ENCODE peak calls at places on chromosomes 2 and 18, in six cellular contexts. One of them, this sample, is unnamed. For H3K36me3, the result is how much of the 10 kb centered on the place peaks cover.

GRCh38 chr2:145546091-145546490 is 1026.2 kb upstream of the ZEB2 start:
- DNase-seq in transverse colon: no peak
- DNase-seq in neural progenitor cell: no peak
- DNase-seq in Panc1: no peak
- DNase-seq in OCI-LY7: no peak
- DNase-seq in GM23248: peak
- DNase-seq in this sample: no peak

GRCh38 chr2:58614259-58614658 is 373.1 kb upstream of the FANCL start:
- DNase-seq in transverse colon: no peak
- DNase-seq in neural progenitor cell: no peak
- DNase-seq in Panc1: peak
- DNase-seq in OCI-LY7: no peak
- DNase-seq in GM23248: no peak
- DNase-seq in this sample: no peak

GRCh38 chr18:72672364-72673151 is 128.4 kb upstream of the CBLN2 start:
- DNase-seq in transverse colon: no peak
- DNase-seq in neural progenitor cell: peak
- DNase-seq in Panc1: no peak
- DNase-seq in OCI-LY7: peak
- DNase-seq in GM23248: peak
- DNase-seq in this sample: peak

GRCh38 chr2:42223822-42224268 is 54.7 kb downstream of the EML4 start:
- DNase-seq in transverse colon: no peak
- DNase-seq in neural progenitor cell: no peak
- DNase-seq in Panc1: no peak
- DNase-seq in OCI-LY7: no peak
- DNase-seq in GM23248: peak
- DNase-seq in this sample: no peak

GRCh38 chr2:228590681-228591080 is 409.2 kb upstream of the SPHKAP start:
- DNase-seq in transverse colon: no peak
- DNase-seq in neural progenitor cell: no peak
- DNase-seq in Panc1: no peak
- DNase-seq in OCI-LY7: no peak
- DNase-seq in GM23248: no peak
- DNase-seq in this sample: no peak

GRCh38 chr18:48227206-48227605 is 182.0 kb downstream of the ZBTB7C start:
- DNase-seq in transverse colon: no peak
- DNase-seq in neural progenitor cell: no peak
- DNase-seq in Panc1: no peak
- DNase-seq in OCI-LY7: no peak
- DNase-seq in GM23248: peak
- DNase-seq in this sample: no peak

GRCh38 chr2:76517238-76517909 is 806.7 kb upstream of the GCFC2 start:
- DNase-seq in transverse colon: no peak
- DNase-seq in neural progenitor cell: no peak
- DNase-seq in Panc1: no peak
- DNase-seq in OCI-LY7: no peak
- DNase-seq in GM23248: no peak
- DNase-seq in this sample: no peak

GRCh38 chr2:223952280-223952968 is 4.8 kb upstream of the MRPL44 start:
- DNase-seq in transverse colon: no peak
- DNase-seq in neural progenitor cell: peak
- DNase-seq in Panc1: no peak
- DNase-seq in OCI-LY7: peak
- DNase-seq in GM23248: no peak
- DNase-seq in this sample: no peak

GRCh38 chr2:11342561-11343343 is 1.7 kb downstream of the ROCK2 start:
- DNase-seq in transverse colon: peak
- DNase-seq in neural progenitor cell: peak
- DNase-seq in Panc1: peak
- DNase-seq in OCI-LY7: peak
- DNase-seq in GM23248: peak
- DNase-seq in this sample: peak

GRCh38 chr18:45066210-45066609 is 385.5 kb downstream of the SETBP1 start:
- DNase-seq in transverse colon: no peak
- DNase-seq in neural progenitor cell: no peak
- DNase-seq in Panc1: no peak
- DNase-seq in OCI-LY7: no peak
- DNase-seq in GM23248: no peak
- DNase-seq in this sample: no peak

GRCh38 chr2:1649103-1649870 is 95.0 kb downstream of the PXDN start:
- DNase-seq in transverse colon: no peak
- DNase-seq in neural progenitor cell: no peak
- DNase-seq in Panc1: no peak
- DNase-seq in OCI-LY7: no peak
- DNase-seq in GM23248: no peak
- DNase-seq in this sample: no peak

GRCh38 chr18:46250084-46250811 is 146.1 kb downstream of the HAUS1 start:
- DNase-seq in transverse colon: peak
- DNase-seq in neural progenitor cell: no peak
- DNase-seq in Panc1: no peak
- DNase-seq in OCI-LY7: peak
- DNase-seq in GM23248: peak
- DNase-seq in this sample: peak

GRCh38 chr2:85744771-85745601 is 8.8 kb upstream of the ATOH8 start:
- DNase-seq in transverse colon: peak
- DNase-seq in neural progenitor cell: peak
- DNase-seq in Panc1: no peak
- DNase-seq in OCI-LY7: no peak
- DNase-seq in GM23248: peak
- DNase-seq in this sample: no peak

GRCh38 chr18:79275461-79275860 is 120.3 kb upstream of the NFATC1 start:
- DNase-seq in transverse colon: no peak
- DNase-seq in neural progenitor cell: no peak
- DNase-seq in Panc1: no peak
- DNase-seq in OCI-LY7: no peak
- DNase-seq in GM23248: no peak
- DNase-seq in this sample: no peak

GRCh38 chr2:1600191-1601063 is 143.9 kb downstream of the PXDN start:
- DNase-seq in transverse colon: no peak
- DNase-seq in neural progenitor cell: no peak
- DNase-seq in Panc1: peak
- DNase-seq in OCI-LY7: no peak
- DNase-seq in GM23248: no peak
- DNase-seq in this sample: no peak

GRCh38 chr2:239603411-239604356 is 202.9 kb upstream of the HDAC4 start:
- DNase-seq in transverse colon: no peak
- DNase-seq in neural progenitor cell: no peak
- DNase-seq in Panc1: no peak
- DNase-seq in OCI-LY7: no peak
- DNase-seq in GM23248: no peak
- DNase-seq in this sample: no peak

GRCh38 chr2:235618039-235618438 is 124.2 kb downstream of the AGAP1 start:
- DNase-seq in transverse colon: no peak
- DNase-seq in neural progenitor cell: no peak
- DNase-seq in Panc1: no peak
- DNase-seq in OCI-LY7: no peak
- DNase-seq in GM23248: peak
- DNase-seq in this sample: no peak

GRCh38 chr2:178194600-178195389 is 483 bp downstream of the OSBPL6 start:
- DNase-seq in transverse colon: peak
- DNase-seq in neural progenitor cell: peak
- DNase-seq in Panc1: no peak
- DNase-seq in OCI-LY7: no peak
- DNase-seq in GM23248: peak
- DNase-seq in this sample: peak

GRCh38 chr2:25204190-25204838 is 35.9 kb upstream of the POMC start:
- DNase-seq in transverse colon: no peak
- DNase-seq in neural progenitor cell: no peak
- DNase-seq in Panc1: no peak
- DNase-seq in OCI-LY7: no peak
- DNase-seq in GM23248: peak
- DNase-seq in this sample: no peak

GRCh38 chr2:43348904-43349725 is 122.7 kb upstream of the ZFP36L2 start:
- DNase-seq in transverse colon: no peak
- DNase-seq in neural progenitor cell: no peak
- DNase-seq in Panc1: no peak
- DNase-seq in OCI-LY7: no peak
- DNase-seq in GM23248: peak
- DNase-seq in this sample: no peak

GRCh38 chr2:25226827-25227226 is 58.4 kb upstream of the POMC start:
- DNase-seq in transverse colon: no peak
- DNase-seq in neural progenitor cell: no peak
- DNase-seq in Panc1: no peak
- DNase-seq in OCI-LY7: no peak
- DNase-seq in GM23248: no peak
- DNase-seq in this sample: no peak

GRCh38 chr2:178234648-178235047 is 40.3 kb downstream of the OSBPL6 start:
- DNase-seq in transverse colon: no peak
- DNase-seq in neural progenitor cell: no peak
- DNase-seq in Panc1: no peak
- DNase-seq in OCI-LY7: no peak
- DNase-seq in GM23248: peak
- DNase-seq in this sample: no peak

GRCh38 chr2:20585710-20586378 is 65.1 kb downstream of the HS1BP3 start:
- DNase-seq in transverse colon: no peak
- DNase-seq in neural progenitor cell: no peak
- DNase-seq in Panc1: no peak
- DNase-seq in OCI-LY7: no peak
- DNase-seq in GM23248: no peak
- DNase-seq in this sample: no peak

GRCh38 chr2:85655961-85656403 is 12.0 kb downstream of the SFTPB start:
- DNase-seq in transverse colon: no peak
- DNase-seq in neural progenitor cell: no peak
- DNase-seq in Panc1: no peak
- DNase-seq in OCI-LY7: no peak
- DNase-seq in GM23248: peak
- DNase-seq in this sample: no peak

GRCh38 chr2:164495491-164496223 is 125.6 kb downstream of the GRB14 start:
- DNase-seq in transverse colon: no peak
- DNase-seq in neural progenitor cell: peak
- DNase-seq in Panc1: peak
- DNase-seq in OCI-LY7: no peak
- DNase-seq in GM23248: peak
- DNase-seq in this sample: peak

GRCh38 chr2:198135481-198135934 is 331.1 kb downstream of the PLCL1 start:
- DNase-seq in transverse colon: no peak
- DNase-seq in neural progenitor cell: no peak
- DNase-seq in Panc1: no peak
- DNase-seq in OCI-LY7: no peak
- DNase-seq in GM23248: peak
- DNase-seq in this sample: no peak

GRCh38 chr18:48048251-48048650 is 117.8 kb upstream of the SMAD2 start:
- DNase-seq in transverse colon: no peak
- DNase-seq in neural progenitor cell: no peak
- DNase-seq in Panc1: no peak
- DNase-seq in OCI-LY7: no peak
- DNase-seq in GM23248: no peak
- DNase-seq in this sample: no peak

GRCh38 chr2:58834404-58834803 is 593.3 kb upstream of the FANCL start:
- DNase-seq in transverse colon: no peak
- DNase-seq in neural progenitor cell: peak
- DNase-seq in Panc1: no peak
- DNase-seq in OCI-LY7: no peak
- DNase-seq in GM23248: peak
- DNase-seq in this sample: no peak

GRCh38 chr2:224915126-224915525 is 127.1 kb downstream of the DOCK10 start:
- DNase-seq in transverse colon: no peak
- DNase-seq in neural progenitor cell: no peak
- DNase-seq in Panc1: no peak
- DNase-seq in OCI-LY7: no peak
- DNase-seq in GM23248: no peak
- DNase-seq in this sample: no peak

GRCh38 chr2:220178991-220179695 is 551.7 kb downstream of the SLC4A3 start:
- DNase-seq in transverse colon: no peak
- DNase-seq in neural progenitor cell: no peak
- DNase-seq in Panc1: no peak
- DNase-seq in OCI-LY7: no peak
- DNase-seq in GM23248: no peak
- DNase-seq in this sample: no peak

GRCh38 chr2:68974251-68974650 is at the start of gene GKN1:
- DNase-seq in transverse colon: no peak
- DNase-seq in neural progenitor cell: no peak
- DNase-seq in Panc1: no peak
- DNase-seq in OCI-LY7: no peak
- DNase-seq in GM23248: peak
- DNase-seq in this sample: no peak

GRCh38 chr2:46481541-46482193 is 2.3 kb downstream of the TMEM247 start:
- DNase-seq in transverse colon: no peak
- DNase-seq in neural progenitor cell: no peak
- DNase-seq in Panc1: no peak
- DNase-seq in OCI-LY7: no peak
- DNase-seq in GM23248: peak
- DNase-seq in this sample: no peak

GRCh38 chr2:216619411-216620393 is 13.5 kb upstream of the IGFBP2 start:
- DNase-seq in transverse colon: no peak
- DNase-seq in neural progenitor cell: peak
- DNase-seq in Panc1: no peak
- DNase-seq in OCI-LY7: no peak
- DNase-seq in GM23248: peak
- DNase-seq in this sample: no peak

GRCh38 chr2:73914667-73915066 is 12.0 kb upstream of the DGUOK start:
- DNase-seq in transverse colon: no peak
- DNase-seq in neural progenitor cell: no peak
- DNase-seq in Panc1: no peak
- DNase-seq in OCI-LY7: no peak
- DNase-seq in GM23248: no peak
- DNase-seq in this sample: no peak
- H3K36me3 ChIP-seq in transverse colon: under half
- H3K36me3 ChIP-seq in neural progenitor cell: under half
- H3K36me3 ChIP-seq in Panc1: under half
- H3K36me3 ChIP-seq in OCI-LY7: under half
- H3K36me3 ChIP-seq in GM23248: under half
- H3K36me3 ChIP-seq in this sample: under half

GRCh38 chr2:195716466-195716865 is 59.4 kb downstream of the SLC39A10 start:
- DNase-seq in transverse colon: no peak
- DNase-seq in neural progenitor cell: no peak
- DNase-seq in Panc1: no peak
- DNase-seq in OCI-LY7: no peak
- DNase-seq in GM23248: no peak
- DNase-seq in this sample: no peak
- H3K36me3 ChIP-seq in transverse colon: under half
- H3K36me3 ChIP-seq in neural progenitor cell: under half
- H3K36me3 ChIP-seq in Panc1: under half
- H3K36me3 ChIP-seq in OCI-LY7: under half
- H3K36me3 ChIP-seq in GM23248: half or more
- H3K36me3 ChIP-seq in this sample: under half

DNA sequence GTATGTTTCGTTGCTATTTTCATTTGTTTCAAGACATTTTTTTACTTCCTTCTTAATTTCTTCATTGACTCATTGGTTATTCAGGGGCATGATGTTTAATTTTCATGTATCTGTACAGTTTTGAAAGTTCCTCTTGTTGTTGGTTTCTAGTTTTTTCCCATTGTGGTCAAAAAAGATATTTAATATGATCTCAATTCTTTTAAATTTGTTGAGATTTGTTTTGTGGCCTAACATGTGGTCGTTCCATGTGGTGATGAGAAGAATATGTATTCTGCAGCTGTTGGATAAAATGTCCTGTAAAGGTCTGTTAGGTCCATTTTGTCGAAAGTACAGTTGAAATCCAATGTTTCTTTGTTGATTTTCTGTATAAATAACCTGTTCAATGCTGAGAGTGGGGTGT is 110.3 kb upstream of the MAP4K4 start:
- DNase-seq in transverse colon: no peak
- DNase-seq in neural progenitor cell: no peak
- DNase-seq in Panc1: no peak
- DNase-seq in OCI-LY7: no peak
- DNase-seq in GM23248: no peak
- DNase-seq in this sample: no peak
- H3K36me3 ChIP-seq in transverse colon: under half
- H3K36me3 ChIP-seq in neural progenitor cell: under half
- H3K36me3 ChIP-seq in Panc1: under half
- H3K36me3 ChIP-seq in OCI-LY7: under half
- H3K36me3 ChIP-seq in GM23248: under half
- H3K36me3 ChIP-seq in this sample: under half

GRCh38 chr2:128157644-128158043 is 66.6 kb downstream of the UGGT1 start:
- DNase-seq in transverse colon: no peak
- DNase-seq in neural progenitor cell: no peak
- DNase-seq in Panc1: no peak
- DNase-seq in OCI-LY7: no peak
- DNase-seq in GM23248: no peak
- DNase-seq in this sample: no peak
- H3K36me3 ChIP-seq in transverse colon: under half
- H3K36me3 ChIP-seq in neural progenitor cell: under half
- H3K36me3 ChIP-seq in Panc1: under half
- H3K36me3 ChIP-seq in OCI-LY7: half or more
- H3K36me3 ChIP-seq in GM23248: half or more
- H3K36me3 ChIP-seq in this sample: under half

This sample was measured in small intestine.